ENCODE peak calls at places on chromosomes 2 and 18, in five cellular contexts. X is endothelial cell of umbilical vein, G is astrocyte, I is HepG2, B is kidney. J is an unnamed sample.

GRCh38 chr2:192151848-192152247 is 42.9 kb downstream of the TMEFF2 start:
- DNase-seq in X (no peak), G (peak; percentile 98), I (no peak), B (no peak), J (no peak)

GRCh38 chr2:8819194-8819593 is 18.2 kb downstream of the KIDINS220 start:
- DNase-seq in X (no peak), G (peak; percentile 16), I (no peak), B (no peak), J (no peak)

GRCh38 chr2:31434911-31435310 is 20.4 kb upstream of the XDH start:
- DNase-seq in X (no peak), G (no peak), I (no peak), B (no peak), J (no peak)

GRCh38 chr2:64952896-64953482 is 36.2 kb upstream of the SLC1A4 start:
- DNase-seq in X (peak; percentile 41), G (peak; percentile 92), I (no peak), B (no peak), J (no peak)

GRCh38 chr2:168449419-168449818 is 6.7 kb upstream of the CERS6 start:
- DNase-seq in X (peak; percentile 55), G (peak; percentile 43), I (no peak), B (no peak), J (no peak)

GRCh38 chr2:216029416-216030129 is 16.2 kb upstream of the MREG start:
- DNase-seq in X (no peak), G (peak; percentile 6), I (no peak), B (no peak), J (no peak)

GRCh38 chr2:46248171-46248570 is 49.0 kb upstream of the EPAS1 start:
- DNase-seq in X (peak; percentile 94), G (no peak), I (no peak), B (no peak), J (no peak)

GRCh38 chr2:96970910-96971309 is 15.5 kb downstream of the FAM178B start:
- DNase-seq in X (no peak), G (no peak), I (no peak), B (no peak), J (no peak)

GRCh38 chr18:49668583-49669290 is 106.9 kb downstream of the LIPG start:
- DNase-seq in X (no peak), G (peak; percentile 66), I (peak; percentile 23), B (peak; percentile 66), J (peak; percentile 53)

GRCh38 chr2:129199501-129199900 is 780.0 kb upstream of the RAB6C start:
- DNase-seq in X (no peak), G (no peak), I (no peak), B (no peak), J (no peak)

GRCh38 chr2:45962522-45962921 is 311.0 kb downstream of the PRKCE start:
- DNase-seq in X (peak; percentile 65), G (peak; percentile 62), I (no peak), B (peak; percentile 94), J (peak; percentile 38)

GRCh38 chr2:65300772-65301711 is 73.4 kb downstream of the ACTR2 start:
- DNase-seq in X (no peak), G (peak; percentile 87), I (peak; percentile 96), B (no peak), J (no peak)

GRCh38 chr2:187594801-187595200 is 40.6 kb upstream of the TFPI start:
- DNase-seq in X (peak; percentile 44), G (no peak), I (no peak), B (no peak), J (no peak)

GRCh38 chr2:11738589-11739436 is 7.6 kb upstream of the LPIN1 start:
- DNase-seq in X (peak; percentile 52), G (peak; percentile 74), I (peak; percentile 75), B (peak; percentile 74), J (peak; percentile 51)

GRCh38 chr2:234630676-234631350 is 133.9 kb upstream of the ARL4C start:
- DNase-seq in X (no peak), G (peak; percentile 35), I (no peak), B (no peak), J (no peak)

GRCh38 chr2:170665743-170666142 is 49.4 kb upstream of the SP5 start:
- DNase-seq in X (no peak), G (no peak), I (no peak), B (no peak), J (no peak)

GRCh38 chr2:119022678-119023077 is 80.7 kb downstream of the MARCO start:
- DNase-seq in X (no peak), G (no peak), I (no peak), B (no peak), J (no peak)

GRCh38 chr2:189159717-189160116 is 19.8 kb downstream of the COL5A2 start:
- DNase-seq in X (no peak), G (no peak), I (no peak), B (no peak), J (no peak)

GRCh38 chr2:27408601-27409320 is 630 bp downstream of the PPM1G start:
- DNase-seq in X (peak; percentile 12), G (no peak), I (no peak), B (peak; percentile 83), J (peak; percentile 36)

GRCh38 chr18:28855524-28855923 is 678.6 kb upstream of the CDH2 start:
- DNase-seq in X (no peak), G (peak; percentile 65), I (no peak), B (no peak), J (no peak)

GRCh38 chr2:233834378-233834777 is 20.0 kb downstream of the HJURP start:
- DNase-seq in X (no peak), G (no peak), I (no peak), B (no peak), J (no peak)

GRCh38 chr2:3460831-3461544 is 58.3 kb downstream of the ADI1 start:
- DNase-seq in X (no peak), G (no peak), I (no peak), B (no peak), J (no peak)

GRCh38 chr18:42078711-42079110 is 123.7 kb downstream of the PIK3C3 start:
- DNase-seq in X (no peak), G (peak; percentile 51), I (no peak), B (no peak), J (no peak)

GRCh38 chr2:121028577-121028976 is 256.4 kb downstream of the TFCP2L1 start:
- DNase-seq in X (no peak), G (no peak), I (no peak), B (no peak), J (no peak)

GRCh38 chr2:47664817-47665216 is 118.1 kb upstream of the MSH6 start:
- DNase-seq in X (no peak), G (no peak), I (no peak), B (no peak), J (peak; percentile 23)

GRCh38 chr2:47303341-47304148 is 99.4 kb upstream of the MSH2 start:
- DNase-seq in X (no peak), G (no peak), I (no peak), B (no peak), J (no peak)

GRCh38 chr2:108128226-108128786 is 111.5 kb upstream of the SULT1C3 start:
- DNase-seq in X (no peak), G (no peak), I (no peak), B (no peak), J (no peak)

GRCh38 chr2:120749506-120750431 is 14.1 kb downstream of the GLI2 start:
- DNase-seq in X (no peak), G (peak; percentile 48), I (no peak), B (no peak), J (peak; percentile 14)

GRCh38 chr2:223267160-223267951 is 215.4 kb downstream of the KCNE4 start:
- DNase-seq in X (no peak), G (no peak), I (no peak), B (no peak), J (no peak)

DNA sequence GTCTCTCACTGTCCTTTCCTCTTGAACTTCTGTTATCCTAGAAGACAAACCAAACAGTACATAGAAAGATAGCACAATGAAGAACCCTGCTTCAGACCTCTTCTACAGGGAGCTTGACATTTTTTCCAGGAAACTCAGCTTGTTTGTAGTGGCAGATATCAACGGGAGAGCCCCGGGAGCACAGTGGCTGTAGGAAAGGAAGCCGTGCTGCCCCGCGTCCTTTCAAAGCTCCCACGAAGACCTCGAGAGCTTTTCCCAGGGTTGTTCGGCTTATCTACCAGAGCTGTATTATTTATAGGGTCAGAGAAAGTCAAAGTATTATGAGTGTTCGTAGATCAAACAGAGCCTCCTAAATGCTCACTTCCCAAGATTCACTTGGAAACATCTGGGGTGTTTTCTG is 167.2 kb upstream of the COPS8 start:
- DNase-seq in X (peak; percentile 80), G (no peak), I (no peak), B (no peak), J (no peak)
- H3K9ac ChIP-seq in X (no peak overlapping the region), G (no peak overlapping the region), I (no peak overlapping the region), B (no peak overlapping the region), J (no peak overlapping the region)

DNA sequence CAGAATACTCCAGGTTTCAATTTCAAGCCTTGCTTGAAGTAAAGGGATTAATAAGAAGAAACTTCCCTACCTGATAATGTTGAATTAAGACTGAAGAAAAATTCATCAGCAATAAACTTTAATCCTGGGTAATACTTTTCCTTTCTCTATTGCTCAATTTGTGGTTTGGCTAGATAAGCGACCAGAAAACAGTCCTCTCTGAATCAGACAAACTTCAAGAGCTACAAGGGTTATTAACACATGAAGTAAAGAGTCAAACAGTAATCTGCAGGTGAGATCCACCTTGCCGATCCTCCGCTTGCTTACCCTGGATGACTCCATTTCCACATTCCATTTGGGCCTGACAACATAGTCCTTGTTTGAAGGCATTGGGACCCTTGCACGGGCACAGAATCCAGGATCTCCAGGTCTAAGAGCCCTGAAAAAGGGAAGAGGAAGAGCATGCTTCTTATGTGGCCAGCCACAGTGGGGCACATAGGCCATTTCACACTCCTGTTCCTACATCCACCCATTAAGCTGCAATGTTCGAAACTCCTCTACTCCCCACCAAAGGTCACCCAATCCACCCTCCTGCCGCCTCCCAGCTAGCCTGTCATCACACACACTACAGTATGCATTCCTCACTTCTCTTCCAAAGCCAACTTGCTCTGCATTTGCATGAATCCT is 39.9 kb downstream of the IWS1 start:
- DNase-seq in X (no peak), G (peak; percentile 20), I (no peak), B (no peak), J (no peak)
- H3K9ac ChIP-seq in X (no peak overlapping the region), G (no peak overlapping the region), I (no peak overlapping the region), B (no peak overlapping the region), J (no peak overlapping the region)

DNA sequence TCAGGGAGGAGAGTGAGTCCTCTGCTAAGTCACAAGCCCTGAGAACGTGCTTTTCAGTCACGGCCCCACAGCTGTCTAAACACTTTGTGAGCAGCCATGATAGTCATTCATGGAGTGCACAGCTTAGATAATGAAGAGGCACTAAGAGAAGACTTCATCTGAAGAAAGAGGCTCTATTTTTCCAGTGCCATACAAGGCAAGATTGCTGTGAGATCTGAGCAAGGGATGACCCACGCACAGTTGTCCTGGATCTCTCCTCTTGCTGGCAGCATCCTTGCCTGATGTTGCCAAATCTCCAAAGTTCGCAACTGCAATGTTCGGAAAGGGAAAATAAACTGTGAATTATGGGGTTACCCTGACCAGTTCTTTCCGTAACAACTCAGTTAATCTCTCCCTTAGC is 418.7 kb downstream of the MEIS1 start:
- DNase-seq in X (no peak), G (peak; percentile 32), I (no peak), B (peak; percentile 70), J (no peak)
- H3K9ac ChIP-seq in X (no peak overlapping the region), G (peak overlapping the region; percentile 49), I (no peak overlapping the region), B (no peak overlapping the region), J (no peak overlapping the region)

GRCh38 chr2:173090973-173091660 is 15.5 kb downstream of the MAP3K20 start:
- DNase-seq in X (no peak), G (no peak), I (no peak), B (peak; percentile 65), J (no peak)

GRCh38 chr2:173087793-173088493 is 12.3 kb downstream of the MAP3K20 start:
- DNase-seq in X (no peak), G (no peak), I (peak; percentile 60), B (no peak), J (no peak)

GRCh38 chr2:173087214-173087581 is 11.6 kb downstream of the MAP3K20 start:
- DNase-seq in X (no peak), G (peak; percentile 52), I (no peak), B (no peak), J (no peak)

GRCh38 chr2:173092844-173093402 is 17.3 kb downstream of the MAP3K20 start:
- DNase-seq in X (no peak), G (no peak), I (no peak), B (no peak), J (no peak)

GRCh38 chr2:173090291-173090877 is 14.7 kb downstream of the MAP3K20 start:
- DNase-seq in X (no peak), G (peak; percentile 75), I (no peak), B (no peak), J (no peak)
- H3K9ac ChIP-seq in X (no peak overlapping the region), G (peak overlapping the region; percentile 51), I (no peak overlapping the region), B (no peak overlapping the region), J (no peak overlapping the region)

J was measured in colonic mucosa.